ENCODE peak calls at places on chromosomes 6 and 20, in seven cellular contexts. V, B, N, X, A, T and U are unnamed samples. For H3K9me3, the result is how much of the 10 kb centered on the place peaks cover.

GRCh38 chr6:5150676-5151075 is 65.5 kb downstream of the PPP1R3G start:
- DNase-seq in V (no peak), B (no peak), N (no peak), X (no peak), A (no peak), T (no peak), U (no peak)

GRCh38 chr6:166815629-166816028 is 140.7 kb downstream of the RNASET2 start:
- DNase-seq in V (peak), B (peak), N (no peak), X (no peak), A (no peak), T (peak), U (no peak)

GRCh38 chr20:37407117-37407566 is 61.2 kb downstream of the SRC start:
- DNase-seq in V (peak), B (peak), N (peak), X (no peak), A (no peak), T (no peak), U (no peak)

GRCh38 chr6:2766767-2767314 is 1.6 kb downstream of the WRNIP1 start:
- DNase-seq in V (no peak), B (no peak), N (no peak), X (no peak), A (no peak), T (no peak), U (no peak)

GRCh38 chr20:36391955-36392354 is 85.8 kb downstream of the DLGAP4 start:
- DNase-seq in V (no peak), B (no peak), N (no peak), X (no peak), A (no peak), T (no peak), U (no peak)

GRCh38 chr20:50071039-50071888 is 41.7 kb downstream of the UBE2V1 start:
- DNase-seq in V (peak), B (peak), N (peak), X (peak), A (peak), T (peak), U (peak)

GRCh38 chr6:166786704-166787293 is 159.7 kb upstream of the RPS6KA2 start:
- DNase-seq in V (peak), B (peak), N (peak), X (peak), A (no peak), T (peak), U (peak)

GRCh38 chr6:129251669-129252376 is 368.9 kb downstream of the LAMA2 start:
- DNase-seq in V (peak), B (peak), N (peak), X (peak), A (no peak), T (peak), U (no peak)

GRCh38 chr6:161435426-161436065 is 161.7 kb upstream of the AGPAT4 start:
- DNase-seq in V (no peak), B (peak), N (no peak), X (no peak), A (no peak), T (no peak), U (no peak)

GRCh38 chr6:74066168-74066871 is 370.3 kb downstream of the CD109 start:
- DNase-seq in V (peak), B (peak), N (no peak), X (no peak), A (no peak), T (no peak), U (no peak)

DNA sequence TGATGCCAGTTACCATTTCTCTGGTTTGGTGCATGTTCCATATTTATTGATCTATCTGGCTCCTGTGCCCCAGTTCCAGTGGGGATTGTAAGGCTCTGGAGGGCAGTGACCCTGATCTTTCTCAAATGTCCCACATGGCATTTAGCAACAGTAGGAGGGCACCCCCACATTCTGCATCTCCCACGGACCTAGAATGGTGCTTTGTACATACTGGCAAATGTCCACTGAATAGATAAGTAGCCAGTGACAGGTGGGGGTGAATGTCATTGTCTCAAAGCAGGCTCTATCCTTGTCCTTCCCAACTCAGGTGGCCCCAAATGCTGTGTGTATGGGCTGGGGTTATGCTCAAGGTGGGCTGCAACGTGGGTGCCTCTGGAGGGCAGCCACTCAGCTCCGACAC is 84.2 kb downstream of the TMEM242 start:
- DNase-seq in V (no peak), B (no peak), N (no peak), X (no peak), A (no peak), T (no peak), U (no peak)
- H3K4me3 ChIP-seq in V (no peak), B (no peak), N (no peak), X (no peak), A (no peak), T (no peak), U (no peak)

GRCh38 chr6:149885888-149886287 is 12.0 kb downstream of the RAET1E start:
- DNase-seq in V (peak), B (no peak), N (no peak), X (no peak), A (no peak), T (no peak), U (no peak)

GRCh38 chr6:149888113-149888512 is 9.8 kb downstream of the RAET1E start:
- DNase-seq in V (no peak), B (no peak), N (no peak), X (no peak), A (no peak), T (no peak), U (no peak)

GRCh38 chr6:149889321-149889720 is 8.6 kb downstream of the RAET1E start:
- DNase-seq in V (no peak), B (no peak), N (no peak), X (no peak), A (no peak), T (no peak), U (no peak)

GRCh38 chr6:149888659-149889058 is 9.3 kb downstream of the RAET1E start:
- DNase-seq in V (peak), B (no peak), N (no peak), X (no peak), A (no peak), T (no peak), U (no peak)

DNA sequence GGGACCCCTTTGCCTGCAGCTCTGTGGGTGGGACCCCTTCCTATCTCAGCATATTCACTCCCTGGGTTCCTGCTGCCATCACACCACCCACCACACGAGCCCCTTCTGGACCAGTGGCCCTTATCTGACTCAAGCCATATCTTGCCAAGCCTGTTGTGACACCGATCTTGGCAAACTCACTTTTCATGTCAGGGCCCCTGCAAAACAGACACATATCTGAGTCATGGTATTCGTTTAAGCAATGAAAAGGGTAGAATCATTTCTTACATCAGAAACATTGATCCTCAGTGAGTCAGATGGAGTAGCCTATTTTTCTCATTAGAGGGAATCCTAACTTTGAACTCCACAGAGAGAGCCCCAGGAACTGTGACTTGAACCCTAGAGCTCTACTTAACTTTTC is 10.6 kb downstream of the RAET1E start:
- DNase-seq in V (peak), B (peak), N (no peak), X (no peak), A (no peak), T (no peak), U (no peak)
- H3K9me3 ChIP-seq in V (under half), B (under half), N (under half), X (under half), A (under half), T (under half), U (under half)

DNA sequence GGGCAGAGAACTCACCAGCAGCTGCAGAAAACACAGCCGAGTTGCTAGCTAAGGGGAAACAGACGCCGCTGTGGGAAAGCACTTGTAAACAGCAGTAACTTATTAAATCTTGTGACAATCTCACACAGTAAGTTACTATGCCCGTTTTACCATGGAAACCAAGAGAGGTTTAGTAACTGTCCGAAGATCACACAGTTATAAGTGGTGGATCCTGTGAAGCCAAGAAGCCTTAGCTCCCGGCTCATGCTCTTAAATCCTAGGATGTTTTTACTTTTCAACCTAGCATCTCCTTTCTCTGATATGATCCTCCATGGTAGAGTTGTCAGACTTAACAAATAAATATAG is 1.5 kb upstream of the SULF2 start:
- DNase-seq in V (no peak), B (no peak), N (no peak), X (no peak), A (no peak), T (no peak), U (no peak)
- H3K4me3 ChIP-seq in V (peak), B (no peak), N (peak), X (no peak), A (peak), T (no peak), U (no peak)

GRCh38 chr6:91824346-91824745 is 1237.5 kb upstream of the MAP3K7 start:
- DNase-seq in V (no peak), B (no peak), N (no peak), X (no peak), A (no peak), T (no peak), U (no peak)

GRCh38 chr6:91826128-91826527 is 1239.3 kb upstream of the MAP3K7 start:
- DNase-seq in V (no peak), B (no peak), N (no peak), X (no peak), A (no peak), T (no peak), U (no peak)

GRCh38 chr6:91822581-91822980 is 1235.7 kb upstream of the MAP3K7 start:
- DNase-seq in V (no peak), B (no peak), N (no peak), X (no peak), A (no peak), T (no peak), U (no peak)

DNA sequence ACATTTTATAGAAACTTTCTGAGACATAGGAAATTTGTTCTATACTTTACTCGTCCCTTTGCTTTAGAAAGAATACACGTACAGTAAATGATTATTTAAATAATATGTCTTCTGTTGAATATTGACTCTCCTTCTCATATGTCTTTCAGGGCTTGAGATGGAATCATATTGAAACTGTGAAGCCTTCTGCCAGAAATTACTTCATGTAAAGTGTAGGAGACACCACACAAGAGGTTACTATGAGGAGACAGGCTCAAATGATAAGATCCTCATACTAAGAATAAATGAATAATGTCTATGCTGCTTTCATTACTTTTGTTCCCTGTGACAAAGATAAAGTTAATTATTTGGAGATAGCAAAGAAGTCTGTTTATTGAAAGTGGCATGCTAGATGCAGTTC is 1240.3 kb upstream of the MAP3K7 start:
- DNase-seq in V (no peak), B (no peak), N (no peak), X (no peak), A (no peak), T (no peak), U (no peak)
- H3K9me3 ChIP-seq in V (under half), B (under half), N (under half), X (under half), A (under half), T (under half), U (under half)

GRCh38 chr6:52645976-52646375 is 24.9 kb upstream of the TMEM14A start:
- DNase-seq in V (no peak), B (no peak), N (no peak), X (no peak), A (no peak), T (no peak), U (no peak)

GRCh38 chr6:52647199-52647598 is 23.7 kb upstream of the TMEM14A start:
- DNase-seq in V (peak), B (peak), N (no peak), X (no peak), A (no peak), T (no peak), U (no peak)

GRCh38 chr6:52650946-52651345 is 20.0 kb upstream of the TMEM14A start:
- DNase-seq in V (no peak), B (peak), N (no peak), X (no peak), A (no peak), T (no peak), U (no peak)

GRCh38 chr6:52653151-52653550 is 17.8 kb upstream of the TMEM14A start:
- DNase-seq in V (no peak), B (no peak), N (no peak), X (no peak), A (no peak), T (no peak), U (no peak)

DNA sequence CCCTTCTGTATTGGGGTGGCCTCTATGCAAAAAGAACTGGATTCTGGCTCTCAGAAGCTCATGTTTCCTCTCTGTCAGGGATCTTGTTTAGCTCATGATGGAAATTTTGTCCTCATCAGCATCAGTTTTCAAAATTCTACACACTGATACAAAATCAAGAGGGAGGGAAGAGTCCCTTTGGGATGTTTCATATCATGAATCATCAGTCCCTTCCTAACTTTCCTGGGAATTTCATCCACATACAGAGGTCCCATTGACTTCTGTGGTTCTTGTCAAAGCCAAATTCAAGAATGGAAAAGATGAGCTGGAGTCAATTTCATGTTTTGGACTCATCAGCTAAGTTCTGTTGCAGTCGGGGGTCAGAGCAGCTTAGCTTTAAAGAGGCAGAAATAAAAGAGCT is 21.4 kb upstream of the TMEM14A start:
- DNase-seq in V (no peak), B (no peak), N (no peak), X (no peak), A (no peak), T (no peak), U (no peak)
- H3K4me3 ChIP-seq in V (no peak), B (no peak), N (no peak), X (no peak), A (no peak), T (no peak), U (no peak)

GRCh38 chr20:31374346-31374745 is 5.9 kb downstream of the DEFB118 start:
- DNase-seq in V (no peak), B (no peak), N (no peak), X (no peak), A (no peak), T (no peak), U (no peak)
- H3K9me3 ChIP-seq in V (under half), B (under half), N (half or more), X (under half), A (under half), T (under half), U (under half)